ENCODE peak calls at places on chromosomes 2 and 18, in five cellular contexts. A is left lung, Y is keratinocyte, S is fibroblast of lung, V is PC-3. O is an unnamed sample.
A peak's percentile ranks its signal among the peaks of the same experiment; 100 is the strongest.

GRCh38 chr18:61001138-61001537 is 332.1 kb upstream of the CDH20 start:
- DNase-seq in S (no peak), Y (no peak), A (no peak), V (no peak), O (no peak)

GRCh38 chr18:63409301-63409700 is 13.0 kb downstream of the VPS4B start:
- DNase-seq in V (peak; percentile 80), Y (peak; percentile 55), S (peak; percentile 32), A (no peak), O (no peak)

GRCh38 chr2:69177785-69178636 is 165.0 kb downstream of the ANTXR1 start:
- DNase-seq in S (peak; percentile 88), Y (peak; percentile 23), A (peak; percentile 92), V (no peak), O (peak; percentile 76)

GRCh38 chr2:200700856-200701255 is 110.9 kb upstream of the BZW1 start:
- DNase-seq in V (no peak), A (no peak), Y (no peak), S (no peak), O (no peak)

GRCh38 chr18:70195852-70196434 is 9.5 kb downstream of the RTTN start:
- DNase-seq in Y (peak; percentile 17), A (no peak), V (peak; percentile 76), S (peak; percentile 41), O (no peak)

GRCh38 chr18:9924371-9924943 is 10.6 kb downstream of the VAPA start:
- DNase-seq in S (no peak), A (no peak), V (no peak), Y (no peak), O (no peak)

GRCh38 chr2:134630760-134631159 is 88.0 kb downstream of the TMEM163 start:
- DNase-seq in A (no peak), S (no peak), Y (no peak), V (no peak), O (no peak)

GRCh38 chr18:62242955-62243354 is 55.9 kb downstream of the RELCH start:
- DNase-seq in Y (no peak), V (no peak), S (no peak), A (no peak), O (no peak)

GRCh38 chr2:130152816-130153595 is 8.1 kb upstream of the CCDC74B start:
- DNase-seq in V (no peak), A (no peak), S (no peak), Y (no peak), O (no peak)

GRCh38 chr2:238095143-238095542 is 5.0 kb upstream of the ESPNL start:
- DNase-seq in S (no peak), A (no peak), V (no peak), Y (no peak), O (no peak)
- H3K36me3 ChIP-seq in S (no peaks in the 10 kb centered on the region), A (peaks cover 19% of the 10 kb centered on the region), V (no peaks in the 10 kb centered on the region), Y (peaks cover 2% of the 10 kb centered on the region), O (no peaks in the 10 kb centered on the region)

GRCh38 chr2:1891971-1892486 is 147.7 kb upstream of the PXDN start:
- DNase-seq in A (no peak), S (no peak), Y (no peak), V (no peak), O (no peak)

GRCh38 chr2:1893856-1894255 is 149.5 kb upstream of the PXDN start:
- DNase-seq in S (no peak), A (no peak), V (no peak), Y (no peak), O (no peak)

GRCh38 chr2:1889099-1889650 is 144.9 kb upstream of the PXDN start:
- DNase-seq in S (no peak), V (no peak), Y (no peak), A (no peak), O (no peak)

GRCh38 chr2:1892529-1893250 is 148.4 kb upstream of the PXDN start:
- DNase-seq in S (no peak), Y (no peak), A (no peak), V (no peak), O (no peak)

GRCh38 chr2:1891147-1891546 is 146.8 kb upstream of the PXDN start:
- DNase-seq in V (no peak), Y (no peak), S (no peak), A (no peak), O (no peak)
- TF ChIP-seq CTCF in V (no peak), Y (no peak), S (no peak), A (no peak), O (no peak)

GRCh38 chr2:222806606-222807036 is 54.2 kb upstream of the ACSL3 start:
- DNase-seq in V (no peak), A (no peak), S (no peak), Y (no peak), O (no peak)
- H3K4me3 ChIP-seq in V (no peak overlapping the region), A (no peak overlapping the region), S (no peak overlapping the region), Y (peak overlapping the region; percentile 2), O (no peak overlapping the region)

GRCh38 chr18:12008842-12009580 is 27.7 kb downstream of the IMPA2 start:
- DNase-seq in A (no peak), Y (no peak), V (no peak), S (no peak), O (no peak)

GRCh38 chr18:12009581-12010140 is 28.4 kb downstream of the IMPA2 start:
- DNase-seq in A (no peak), S (no peak), V (no peak), Y (no peak), O (no peak)

GRCh38 chr18:12006488-12006840 is 25.2 kb downstream of the IMPA2 start:
- DNase-seq in Y (no peak), A (no peak), V (no peak), S (no peak), O (no peak)

GRCh38 chr18:12007063-12007462 is 25.8 kb downstream of the IMPA2 start:
- DNase-seq in Y (no peak), S (no peak), A (no peak), V (no peak), O (no peak)

GRCh38 chr18:12008181-12008767 is 27.0 kb downstream of the IMPA2 start:
- DNase-seq in A (no peak), V (no peak), Y (no peak), S (no peak), O (no peak)
- H3K36me3 ChIP-seq in A (peaks cover 81% of the 10 kb centered on the region), V (no peaks in the 10 kb centered on the region), Y (no peaks in the 10 kb centered on the region), S (no peaks in the 10 kb centered on the region), O (no peaks in the 10 kb centered on the region)

O was measured in BJ.